ENCODE peak calls at places on chromosomes 3 and 15, in four cellular contexts. J is spleen, C is GM12878, L is uterus. X is an unnamed sample.

GRCh38 chr15:69697913-69698312 is 245.3 kb downstream of the RPLP1 start:
- DNase-seq in J (no peak), C (no peak), L (no peak), X (no peak)

GRCh38 chr3:105616374-105616915 is 249.7 kb downstream of the ALCAM start:
- DNase-seq in J (no peak), C (no peak), L (no peak), X (no peak)

GRCh38 chr3:106204160-106204868 is 335.5 kb upstream of the CBLB start:
- DNase-seq in J (no peak), C (no peak), L (no peak), X (no peak)

GRCh38 chr3:78580691-78581090 is 1187.1 kb downstream of the ROBO1 start:
- DNase-seq in J (no peak), C (no peak), L (no peak), X (no peak)

GRCh38 chr3:161409069-161409468 is 37.8 kb upstream of the SPTSSB start:
- DNase-seq in J (no peak), C (no peak), L (no peak), X (no peak)

GRCh38 chr3:107429330-107430181 is 52.3 kb downstream of the CCDC54 start:
- DNase-seq in J (peak), C (no peak), L (peak), X (peak)

GRCh38 chr15:91660174-91660649 is 193.3 kb upstream of the SLCO3A1 start:
- DNase-seq in J (no peak), C (no peak), L (no peak), X (no peak)

GRCh38 chr3:45933586-45933985 is 9.7 kb upstream of the CXCR6 start:
- DNase-seq in J (no peak), C (no peak), L (no peak), X (no peak)

GRCh38 chr15:42329161-42329560 is 30.1 kb upstream of the CAPN3 start:
- DNase-seq in J (no peak), C (no peak), L (no peak), X (no peak)

GRCh38 chr3:107438671-107439070 is 61.4 kb downstream of the CCDC54 start:
- DNase-seq in J (no peak), C (no peak), L (no peak), X (no peak)

GRCh38 chr15:90859234-90860131 is 8.9 kb upstream of the FURIN start:
- DNase-seq in J (no peak), C (no peak), L (no peak), X (no peak)

GRCh38 chr3:71659758-71660666 is 65.2 kb downstream of the EIF4E3 start:
- DNase-seq in J (no peak), C (no peak), L (no peak), X (no peak)

GRCh38 chr3:54262541-54262940 is 140.2 kb downstream of the CACNA2D3 start:
- DNase-seq in J (no peak), C (no peak), L (no peak), X (no peak)

GRCh38 chr3:133377396-133377795 is 22.5 kb upstream of the BFSP2 start:
- DNase-seq in J (no peak), C (no peak), L (no peak), X (peak)

GRCh38 chr3:55725681-55726500 is 238.8 kb upstream of the WNT5A start:
- DNase-seq in J (no peak), C (no peak), L (no peak), X (no peak)

GRCh38 chr15:68559342-68560310 is 19.2 kb upstream of the CORO2B start:
- DNase-seq in J (peak), C (no peak), L (peak), X (peak)

DNA sequence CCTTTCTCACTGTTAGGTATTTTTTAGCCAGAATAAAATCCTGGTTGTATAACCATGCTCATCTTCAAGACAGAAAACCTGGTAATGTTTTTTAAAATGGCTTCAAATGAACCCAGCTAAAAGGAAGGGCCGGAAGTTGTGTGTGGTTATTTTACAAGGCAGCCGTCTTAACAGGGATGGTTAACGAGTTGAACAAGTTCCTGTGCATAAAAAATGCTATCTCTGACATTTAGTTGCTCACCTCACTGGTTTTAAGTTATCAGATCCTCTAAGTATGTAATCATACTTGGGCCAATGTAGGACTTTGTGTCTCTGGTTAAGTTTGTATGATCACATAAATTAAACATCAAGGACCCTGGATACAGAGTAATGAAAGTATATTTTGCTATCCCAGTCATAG is 2.1 kb downstream of the ATP11B start:
- DNase-seq in J (no peak), C (no peak), L (no peak), X (no peak)
- H3K27ac ChIP-seq in J (peak), C (peak), L (no peak), X (no peak)

DNA sequence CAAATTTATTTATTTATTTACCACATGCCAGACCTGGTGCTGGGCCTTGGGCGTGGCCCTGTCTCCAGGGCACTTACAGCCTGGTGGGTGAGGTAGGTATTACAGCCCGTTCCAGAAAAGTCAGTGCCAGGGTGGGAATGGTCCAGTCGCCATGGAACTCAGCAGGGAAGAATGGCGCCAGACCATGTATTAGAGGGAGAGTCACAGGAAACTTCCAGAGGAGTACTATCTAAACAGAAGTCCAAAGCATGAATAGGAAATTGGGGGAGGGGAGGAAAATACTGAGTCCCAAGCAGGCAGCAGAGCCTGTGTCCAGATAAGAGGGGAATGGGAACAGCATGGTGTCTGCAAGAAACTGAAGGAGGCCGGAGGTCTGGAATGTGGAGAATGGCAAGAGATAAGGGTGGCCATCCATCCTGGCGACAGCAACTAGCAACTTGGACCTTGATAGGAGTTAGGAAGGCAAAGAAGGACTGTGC is 27.0 kb downstream of the SH3BP5 start:
- DNase-seq in J (no peak), C (no peak), L (no peak), X (no peak)
- TF ChIP-seq CTCF in J (peak), C (peak), L (no peak), X (no peak)

DNA sequence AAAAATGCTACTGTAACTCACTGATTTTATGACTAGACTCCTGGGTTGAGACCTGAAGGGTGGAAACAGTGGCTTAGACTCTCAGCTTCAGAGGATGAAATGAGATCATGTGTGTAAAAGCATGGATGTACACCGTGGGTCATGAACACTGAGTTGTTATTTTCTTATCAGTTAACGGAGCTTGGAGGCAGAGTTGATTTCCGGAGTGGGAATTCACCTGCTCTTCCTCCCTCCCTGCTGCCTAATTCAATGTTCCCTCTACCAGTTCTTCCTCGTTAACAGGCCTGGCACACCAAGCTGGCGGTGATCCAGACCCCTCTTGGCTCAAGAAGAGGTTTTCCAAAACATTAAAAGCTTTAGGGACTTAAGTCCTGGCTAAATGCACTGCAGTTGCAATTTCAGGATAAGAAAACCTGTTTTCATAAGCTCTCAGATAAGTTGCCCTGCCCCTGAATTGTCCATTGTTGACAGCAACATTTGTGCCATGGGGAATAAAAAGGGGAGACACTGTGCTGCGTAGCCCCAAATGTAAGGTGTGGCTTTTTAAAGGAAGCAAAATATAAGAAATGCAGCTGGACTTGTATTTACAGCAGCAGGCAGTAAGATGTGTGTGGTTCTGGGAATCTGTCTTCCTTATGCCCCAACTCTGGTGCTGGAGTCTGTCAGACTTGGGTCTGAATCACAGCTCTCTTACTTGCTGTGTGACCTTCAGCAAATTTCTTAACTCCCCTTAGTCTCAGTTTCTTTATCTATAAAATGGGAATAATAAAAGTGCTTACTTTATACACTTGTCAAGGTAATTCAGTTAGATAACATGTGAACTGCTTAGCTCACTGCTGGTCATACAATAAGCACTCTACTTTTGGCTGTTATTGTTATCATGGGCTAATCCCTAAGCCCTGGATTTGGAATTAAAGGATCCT is 9.9 kb downstream of the PDIA5 start:
- DNase-seq in J (no peak), C (no peak), L (peak), X (peak)
- H3K27ac ChIP-seq in J (no peak), C (no peak), L (peak), X (peak)

GRCh38 chr3:151905647-151906046 is 32.2 kb downstream of the SUCNR1 start:
- DNase-seq in J (no peak), C (no peak), L (no peak), X (no peak)

GRCh38 chr3:151909720-151910405 is 36.4 kb downstream of the SUCNR1 start:
- DNase-seq in J (no peak), C (no peak), L (no peak), X (no peak)

GRCh38 chr3:151908399-151908798 is 35.0 kb downstream of the SUCNR1 start:
- DNase-seq in J (no peak), C (no peak), L (no peak), X (no peak)

GRCh38 chr3:151903501-151903991 is 30.1 kb downstream of the SUCNR1 start:
- DNase-seq in J (no peak), C (no peak), L (no peak), X (no peak)

DNA sequence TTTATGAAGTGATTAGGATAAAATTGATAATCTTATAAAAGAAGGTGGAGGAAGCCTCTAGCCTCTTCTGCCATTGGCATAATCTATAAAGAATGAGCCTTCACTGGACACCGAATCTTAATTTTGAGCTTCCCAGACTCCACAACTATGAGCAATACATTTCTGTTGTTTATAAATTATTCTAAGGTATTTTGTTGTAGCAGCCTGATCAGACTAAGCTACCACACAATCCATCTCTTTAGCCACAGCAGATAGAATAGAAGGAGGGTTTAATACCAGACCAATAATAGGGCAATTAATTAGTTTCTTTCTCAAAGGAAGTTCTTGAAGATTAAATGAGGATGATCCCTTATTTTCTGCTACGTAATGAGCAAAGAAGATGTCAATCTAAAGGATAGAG is 33.3 kb downstream of the SUCNR1 start:
- DNase-seq in J (no peak), C (no peak), L (no peak), X (no peak)
- TF ChIP-seq CTCF in J (no peak), C (no peak), L (no peak), X (no peak)

GRCh38 chr3:170102421-170102820 is 64.6 kb downstream of the GPR160 start:
- DNase-seq in J (no peak), C (no peak), L (no peak), X (no peak)

GRCh38 chr3:170095771-170096170 is 58.0 kb downstream of the GPR160 start:
- DNase-seq in J (no peak), C (no peak), L (no peak), X (no peak)

GRCh38 chr3:170096342-170096741 is 58.5 kb downstream of the GPR160 start:
- DNase-seq in J (no peak), C (no peak), L (no peak), X (no peak)

GRCh38 chr3:170098753-170099152 is 61.0 kb downstream of the GPR160 start:
- DNase-seq in J (no peak), C (no peak), L (no peak), X (no peak)

GRCh38 chr3:170100937-170101336 is 63.1 kb downstream of the GPR160 start:
- DNase-seq in J (no peak), C (no peak), L (no peak), X (no peak)
- H3K27ac ChIP-seq in J (no peak), C (no peak), L (no peak), X (no peak)

GRCh38 chr3:20245781-20246180 is 59.8 kb upstream of the SGO1 start:
- DNase-seq in J (no peak), C (no peak), L (no peak), X (no peak)
- TF ChIP-seq CTCF in J (no peak), C (no peak), L (no peak), X (no peak)

GRCh38 chr3:193932576-193932975 is 203.4 kb upstream of the HES1 start:
- DNase-seq in J (no peak), C (no peak), L (no peak), X (no peak)

GRCh38 chr3:193929373-193929772 is 206.6 kb upstream of the HES1 start:
- DNase-seq in J (no peak), C (no peak), L (no peak), X (no peak)

GRCh38 chr3:193930247-193930646 is 205.7 kb upstream of the HES1 start:
- DNase-seq in J (no peak), C (no peak), L (no peak), X (no peak)

GRCh38 chr3:193933451-193933850 is 202.5 kb upstream of the HES1 start:
- DNase-seq in J (no peak), C (no peak), L (no peak), X (no peak)

GRCh38 chr3:193928354-193929209 is 207.4 kb upstream of the HES1 start:
- DNase-seq in J (no peak), C (no peak), L (no peak), X (no peak)
- H3K27ac ChIP-seq in J (no peak), C (no peak), L (no peak), X (no peak)

DNA sequence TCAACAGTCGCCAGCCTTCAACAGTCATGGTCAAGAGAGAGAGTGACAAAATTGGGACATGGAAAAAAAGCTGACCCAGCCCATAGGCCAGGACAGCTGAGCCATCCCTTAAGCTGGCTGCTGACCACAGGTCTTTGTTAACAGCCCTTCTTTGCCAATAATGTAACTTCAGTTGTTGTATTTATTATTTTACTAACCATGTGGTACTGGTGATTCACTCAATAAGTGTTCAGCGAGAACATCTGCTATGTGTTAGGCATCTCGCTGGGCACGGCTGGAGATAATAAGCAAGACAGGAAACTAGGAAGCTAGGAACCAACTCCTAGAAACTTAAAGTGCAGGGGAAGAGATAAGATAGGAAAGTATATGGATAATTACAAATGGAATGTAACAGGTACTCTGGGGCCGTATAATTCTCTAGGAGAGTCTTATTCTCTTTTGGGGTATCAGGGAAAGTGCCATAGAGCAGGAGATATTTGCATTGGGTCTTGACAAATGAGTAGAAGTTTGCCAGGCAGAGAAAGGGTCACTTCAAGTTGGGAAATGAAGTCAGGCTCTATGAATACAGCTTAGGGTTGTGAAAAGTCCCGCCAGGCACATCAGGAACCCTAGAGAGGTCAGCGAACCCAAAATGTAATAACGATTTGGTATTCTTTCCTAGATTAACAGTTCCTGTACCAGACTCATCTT is 84.0 kb upstream of the TRA2B start:
- DNase-seq in J (no peak), C (no peak), L (no peak), X (no peak)
- TF ChIP-seq CTCF in J (no peak), C (no peak), L (no peak), X (no peak)

DNA sequence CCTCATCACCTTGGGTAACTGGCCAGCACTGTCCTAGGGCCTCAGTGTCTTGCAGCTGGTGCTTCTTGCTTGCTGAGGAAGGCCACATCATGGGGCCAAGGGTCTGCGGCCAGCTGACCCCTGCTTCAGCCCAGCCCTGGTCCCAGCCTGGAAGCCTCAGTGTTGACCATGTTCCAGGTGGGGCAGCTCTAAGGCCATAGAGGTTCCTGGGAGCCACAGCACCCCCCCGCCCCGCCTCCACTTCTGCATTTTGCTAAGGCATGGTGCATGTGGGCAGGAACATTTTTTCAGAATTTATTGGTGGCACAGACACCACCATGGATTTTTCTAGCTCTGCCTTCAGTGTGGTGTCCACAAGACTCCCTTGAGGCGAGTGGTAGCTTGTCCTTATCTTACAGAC is 1.9 kb upstream of the CHST14 start:
- DNase-seq in J (peak), C (no peak), L (no peak), X (peak)
- H3K27ac ChIP-seq in J (no peak), C (no peak), L (no peak), X (no peak)

DNA sequence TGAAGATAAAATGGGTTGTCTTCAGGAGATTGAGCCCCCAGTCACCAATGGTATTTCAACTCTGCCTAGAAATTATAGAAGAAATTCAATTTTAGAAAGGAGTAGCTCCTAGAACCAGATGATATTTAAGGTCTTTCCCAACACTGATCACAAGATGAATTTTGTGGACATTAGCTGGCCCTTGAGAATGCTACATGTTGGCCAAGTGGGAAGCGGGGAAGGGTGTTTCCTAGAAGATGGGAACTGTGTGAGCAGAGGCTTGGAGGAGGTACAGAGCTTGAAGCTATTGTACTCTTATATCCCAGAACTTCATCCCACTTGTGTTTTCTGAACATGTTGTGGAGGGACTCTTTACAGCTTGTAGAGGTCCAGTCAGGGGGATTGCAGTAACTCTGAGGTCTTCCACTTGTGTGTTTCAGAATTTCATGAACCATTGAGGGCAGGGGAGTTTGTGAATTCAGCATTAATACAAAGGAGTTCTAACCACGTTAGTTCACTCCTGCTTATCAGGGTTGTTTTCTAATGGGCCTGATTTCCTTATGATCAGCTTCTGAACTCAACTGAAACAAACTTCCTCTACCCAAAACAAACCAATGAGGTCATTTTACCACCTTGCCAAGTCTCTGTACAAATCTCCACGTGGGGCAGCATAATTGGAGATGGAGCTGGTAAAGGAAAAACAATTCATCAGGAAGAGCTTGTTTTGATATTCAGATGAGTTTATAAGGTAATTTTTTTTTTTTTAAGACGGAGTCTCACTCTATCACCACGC is 152.6 kb upstream of the TPM1 start:
- DNase-seq in J (no peak), C (no peak), L (no peak), X (no peak)
- TF ChIP-seq CTCF in J (no peak), C (no peak), L (no peak), X (no peak)

X was measured in coronary artery.